ENCODE peak calls at places on chromosomes 16 and 17, in five cellular contexts. One of them, this sample, is unnamed. For H3K4me1 and H3K36me3, the result is how much of the 10 kb centered on the place peaks cover.

GRCh38 chr17:77182205-77182604 is 41.4 kb downstream of the SEC14L1 start:
- DNase-seq in tibial artery: no peak
- DNase-seq in heart left ventricle: no peak
- DNase-seq in CD8-positive, alpha-beta T cell: no peak
- DNase-seq in OCI-LY7: peak
- DNase-seq in this sample: no peak

GRCh38 chr17:43673516-43674323 is 12.0 kb upstream of the MEOX1 start:
- DNase-seq in tibial artery: peak
- DNase-seq in heart left ventricle: peak
- DNase-seq in CD8-positive, alpha-beta T cell: peak
- DNase-seq in OCI-LY7: peak
- DNase-seq in this sample: no peak

GRCh38 chr16:24149102-24149501 is 107.0 kb upstream of the CACNG3 start:
- DNase-seq in tibial artery: no peak
- DNase-seq in heart left ventricle: no peak
- DNase-seq in CD8-positive, alpha-beta T cell: no peak
- DNase-seq in OCI-LY7: no peak
- DNase-seq in this sample: no peak

GRCh38 chr17:13157656-13158055 is 139.8 kb upstream of the ELAC2 start:
- DNase-seq in tibial artery: no peak
- DNase-seq in heart left ventricle: no peak
- DNase-seq in CD8-positive, alpha-beta T cell: no peak
- DNase-seq in OCI-LY7: no peak
- DNase-seq in this sample: no peak

GRCh38 chr17:2347805-2348685 is 10.7 kb downstream of the SGSM2 start:
- DNase-seq in tibial artery: no peak
- DNase-seq in heart left ventricle: no peak
- DNase-seq in CD8-positive, alpha-beta T cell: no peak
- DNase-seq in OCI-LY7: no peak
- DNase-seq in this sample: peak

GRCh38 chr17:21041753-21042433 is 918 bp downstream of the USP22 start:
- DNase-seq in tibial artery: peak
- DNase-seq in heart left ventricle: peak
- DNase-seq in CD8-positive, alpha-beta T cell: peak
- DNase-seq in OCI-LY7: peak
- DNase-seq in this sample: peak

GRCh38 chr17:75854111-75854748 is 905 bp downstream of the WBP2 start:
- DNase-seq in tibial artery: peak
- DNase-seq in heart left ventricle: no peak
- DNase-seq in CD8-positive, alpha-beta T cell: no peak
- DNase-seq in OCI-LY7: no peak
- DNase-seq in this sample: no peak

GRCh38 chr16:66614161-66614802 is 9.8 kb downstream of the CMTM3 start:
- DNase-seq in tibial artery: no peak
- DNase-seq in heart left ventricle: no peak
- DNase-seq in CD8-positive, alpha-beta T cell: no peak
- DNase-seq in OCI-LY7: no peak
- DNase-seq in this sample: no peak

GRCh38 chr17:20852541-20853370 is 190.1 kb downstream of the USP22 start:
- DNase-seq in tibial artery: peak
- DNase-seq in heart left ventricle: peak
- DNase-seq in CD8-positive, alpha-beta T cell: no peak
- DNase-seq in OCI-LY7: no peak
- DNase-seq in this sample: peak

GRCh38 chr16:88472637-88473205 is 19.6 kb downstream of the ZFPM1 start:
- DNase-seq in tibial artery: no peak
- DNase-seq in heart left ventricle: no peak
- DNase-seq in CD8-positive, alpha-beta T cell: no peak
- DNase-seq in OCI-LY7: no peak
- DNase-seq in this sample: no peak

GRCh38 chr17:63832455-63832854 is 5.0 kb upstream of the FTSJ3 start:
- DNase-seq in tibial artery: no peak
- DNase-seq in heart left ventricle: no peak
- DNase-seq in CD8-positive, alpha-beta T cell: no peak
- DNase-seq in OCI-LY7: no peak
- DNase-seq in this sample: peak

GRCh38 chr16:588889-589657 is 793 bp upstream of the RAB40C start:
- DNase-seq in tibial artery: peak
- DNase-seq in heart left ventricle: peak
- DNase-seq in CD8-positive, alpha-beta T cell: peak
- DNase-seq in OCI-LY7: peak
- DNase-seq in this sample: peak
- H3K4me1 ChIP-seq in tibial artery: half or more
- H3K4me1 ChIP-seq in heart left ventricle: under half
- H3K4me1 ChIP-seq in CD8-positive, alpha-beta T cell: under half
- H3K4me1 ChIP-seq in OCI-LY7: under half
- H3K4me1 ChIP-seq in this sample: half or more

GRCh38 chr16:81994485-81994884 is 16.8 kb downstream of the SDR42E1 start:
- DNase-seq in tibial artery: no peak
- DNase-seq in heart left ventricle: no peak
- DNase-seq in CD8-positive, alpha-beta T cell: no peak
- DNase-seq in OCI-LY7: peak
- DNase-seq in this sample: no peak
- TF ChIP-seq CTCF in tibial artery: no peak
- TF ChIP-seq CTCF in heart left ventricle: no peak
- TF ChIP-seq CTCF in CD8-positive, alpha-beta T cell: no peak
- TF ChIP-seq CTCF in OCI-LY7: peak
- TF ChIP-seq CTCF in this sample: no peak

DNA sequence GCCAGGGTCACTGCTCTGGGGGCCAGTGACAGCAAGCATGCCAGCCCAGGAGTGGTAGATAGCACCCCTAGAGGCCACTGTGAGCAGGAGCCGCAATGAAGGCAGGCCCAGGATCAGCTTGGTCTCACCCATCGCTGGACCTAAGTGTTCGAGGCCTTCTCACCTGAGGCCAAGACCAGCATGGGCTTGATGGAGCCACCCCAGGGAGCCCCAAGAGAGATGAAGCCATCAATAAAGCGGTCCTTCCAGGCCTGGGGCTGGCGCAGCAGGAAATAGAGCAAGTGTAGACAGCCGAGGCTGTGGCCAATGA is 1.8 kb downstream of the LCAT start:
- DNase-seq in tibial artery: no peak
- DNase-seq in heart left ventricle: no peak
- DNase-seq in CD8-positive, alpha-beta T cell: no peak
- DNase-seq in OCI-LY7: peak
- DNase-seq in this sample: no peak
- H3K36me3 ChIP-seq in tibial artery: half or more
- H3K36me3 ChIP-seq in heart left ventricle: half or more
- H3K36me3 ChIP-seq in CD8-positive, alpha-beta T cell: under half
- H3K36me3 ChIP-seq in OCI-LY7: under half
- H3K36me3 ChIP-seq in this sample: under half

GRCh38 chr17:17701658-17702057 is 20.4 kb downstream of the RAI1 start:
- DNase-seq in tibial artery: no peak
- DNase-seq in heart left ventricle: no peak
- DNase-seq in CD8-positive, alpha-beta T cell: no peak
- DNase-seq in OCI-LY7: no peak
- DNase-seq in this sample: no peak
- H3K4me1 ChIP-seq in tibial artery: half or more
- H3K4me1 ChIP-seq in heart left ventricle: half or more
- H3K4me1 ChIP-seq in CD8-positive, alpha-beta T cell: under half
- H3K4me1 ChIP-seq in OCI-LY7: under half
- H3K4me1 ChIP-seq in this sample: under half

GRCh38 chr16:74035816-74036215 is 260.8 kb upstream of the PSMD7 start:
- DNase-seq in tibial artery: no peak
- DNase-seq in heart left ventricle: no peak
- DNase-seq in CD8-positive, alpha-beta T cell: no peak
- DNase-seq in OCI-LY7: peak
- DNase-seq in this sample: no peak
- TF ChIP-seq CTCF in tibial artery: no peak
- TF ChIP-seq CTCF in heart left ventricle: no peak
- TF ChIP-seq CTCF in CD8-positive, alpha-beta T cell: no peak
- TF ChIP-seq CTCF in OCI-LY7: peak
- TF ChIP-seq CTCF in this sample: no peak

GRCh38 chr17:78794399-78794798 is 12.3 kb upstream of the CYTH1 start:
- DNase-seq in tibial artery: no peak
- DNase-seq in heart left ventricle: no peak
- DNase-seq in CD8-positive, alpha-beta T cell: no peak
- DNase-seq in OCI-LY7: no peak
- DNase-seq in this sample: peak

GRCh38 chr17:78791840-78792709 is 10.0 kb upstream of the CYTH1 start:
- DNase-seq in tibial artery: no peak
- DNase-seq in heart left ventricle: no peak
- DNase-seq in CD8-positive, alpha-beta T cell: no peak
- DNase-seq in OCI-LY7: no peak
- DNase-seq in this sample: peak

GRCh38 chr17:78795241-78795640 is 13.2 kb upstream of the CYTH1 start:
- DNase-seq in tibial artery: no peak
- DNase-seq in heart left ventricle: no peak
- DNase-seq in CD8-positive, alpha-beta T cell: no peak
- DNase-seq in OCI-LY7: no peak
- DNase-seq in this sample: no peak

GRCh38 chr17:78793968-78794367 is 11.9 kb upstream of the CYTH1 start:
- DNase-seq in tibial artery: no peak
- DNase-seq in heart left ventricle: no peak
- DNase-seq in CD8-positive, alpha-beta T cell: no peak
- DNase-seq in OCI-LY7: no peak
- DNase-seq in this sample: peak

DNA sequence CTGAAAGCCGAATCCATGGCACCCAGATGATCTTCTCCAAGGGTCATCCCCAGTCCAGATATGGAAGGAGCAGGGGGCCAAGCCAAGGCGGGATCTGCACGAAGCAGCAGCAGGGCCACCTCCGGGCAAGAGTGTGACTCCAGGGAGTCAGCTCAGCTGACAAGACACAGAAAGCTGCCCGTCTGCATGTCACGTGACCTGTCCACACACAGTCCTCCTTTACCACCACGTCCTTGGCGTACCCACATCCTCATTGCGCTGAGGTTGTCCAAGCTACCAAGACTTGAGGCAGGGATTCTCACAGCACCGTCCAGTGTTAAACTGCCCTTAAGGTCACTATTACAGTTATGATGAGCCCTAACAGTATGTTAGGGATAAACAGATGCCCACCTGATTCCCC is 11.3 kb upstream of the CYTH1 start:
- DNase-seq in tibial artery: no peak
- DNase-seq in heart left ventricle: no peak
- DNase-seq in CD8-positive, alpha-beta T cell: no peak
- DNase-seq in OCI-LY7: no peak
- DNase-seq in this sample: peak
- H3K36me3 ChIP-seq in tibial artery: under half
- H3K36me3 ChIP-seq in heart left ventricle: half or more
- H3K36me3 ChIP-seq in CD8-positive, alpha-beta T cell: under half
- H3K36me3 ChIP-seq in OCI-LY7: half or more
- H3K36me3 ChIP-seq in this sample: under half

GRCh38 chr17:80783971-80784370 is 207.7 kb upstream of the CHMP6 start:
- DNase-seq in tibial artery: no peak
- DNase-seq in heart left ventricle: no peak
- DNase-seq in CD8-positive, alpha-beta T cell: no peak
- DNase-seq in OCI-LY7: no peak
- DNase-seq in this sample: no peak
- H3K4me1 ChIP-seq in tibial artery: under half
- H3K4me1 ChIP-seq in heart left ventricle: under half
- H3K4me1 ChIP-seq in CD8-positive, alpha-beta T cell: half or more
- H3K4me1 ChIP-seq in OCI-LY7: half or more
- H3K4me1 ChIP-seq in this sample: under half

GRCh38 chr16:2057438-2057837 is 9.7 kb downstream of the TSC2 start:
- DNase-seq in tibial artery: no peak
- DNase-seq in heart left ventricle: no peak
- DNase-seq in CD8-positive, alpha-beta T cell: no peak
- DNase-seq in OCI-LY7: no peak
- DNase-seq in this sample: no peak

GRCh38 chr16:2058901-2059300 is 11.1 kb downstream of the TSC2 start:
- DNase-seq in tibial artery: no peak
- DNase-seq in heart left ventricle: no peak
- DNase-seq in CD8-positive, alpha-beta T cell: no peak
- DNase-seq in OCI-LY7: no peak
- DNase-seq in this sample: no peak

GRCh38 chr16:2056077-2056476 is 8.3 kb downstream of the TSC2 start:
- DNase-seq in tibial artery: no peak
- DNase-seq in heart left ventricle: no peak
- DNase-seq in CD8-positive, alpha-beta T cell: no peak
- DNase-seq in OCI-LY7: no peak
- DNase-seq in this sample: no peak

GRCh38 chr16:2054543-2055245 is 6.9 kb downstream of the TSC2 start:
- DNase-seq in tibial artery: no peak
- DNase-seq in heart left ventricle: no peak
- DNase-seq in CD8-positive, alpha-beta T cell: no peak
- DNase-seq in OCI-LY7: no peak
- DNase-seq in this sample: peak

DNA sequence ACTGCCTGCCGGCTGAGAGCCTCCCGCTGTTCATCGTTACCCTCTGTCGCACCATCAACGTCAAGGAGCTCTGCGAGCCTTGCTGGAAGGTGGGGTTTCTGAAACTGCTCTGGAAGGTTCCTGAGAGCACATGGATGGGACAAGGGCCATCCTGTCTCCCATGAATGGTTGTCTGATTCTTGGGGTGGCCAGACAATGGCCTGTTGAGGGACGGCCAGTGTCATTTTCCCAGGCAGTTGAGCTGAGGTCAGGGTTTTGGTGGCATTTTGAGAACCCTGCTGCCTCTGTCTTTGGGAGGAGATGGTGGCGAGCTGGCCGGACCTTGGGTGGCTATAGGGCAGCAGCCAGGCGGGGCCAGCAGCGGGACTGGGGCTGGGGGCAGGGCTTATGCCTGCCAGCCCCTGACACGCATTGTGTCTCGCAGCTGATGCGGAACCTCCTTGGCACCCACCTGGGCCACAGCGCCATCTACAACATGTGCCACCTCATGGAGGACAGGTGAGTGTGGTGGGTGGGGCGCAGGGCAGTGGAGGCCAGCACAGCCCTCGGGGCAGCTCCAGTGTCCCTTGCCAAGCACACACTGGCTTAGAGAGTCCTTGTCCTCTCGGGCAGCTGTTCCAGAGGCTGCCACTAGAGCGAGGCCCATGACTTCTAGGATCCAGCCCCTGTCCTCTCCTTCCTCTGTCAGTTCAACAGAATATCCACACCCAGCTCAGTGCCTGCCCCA is 9.1 kb downstream of the TSC2 start:
- DNase-seq in tibial artery: no peak
- DNase-seq in heart left ventricle: no peak
- DNase-seq in CD8-positive, alpha-beta T cell: no peak
- DNase-seq in OCI-LY7: no peak
- DNase-seq in this sample: no peak
- TF ChIP-seq CTCF in tibial artery: no peak
- TF ChIP-seq CTCF in heart left ventricle: no peak
- TF ChIP-seq CTCF in CD8-positive, alpha-beta T cell: no peak
- TF ChIP-seq CTCF in OCI-LY7: peak
- TF ChIP-seq CTCF in this sample: no peak

GRCh38 chr16:9095171-9095570 is 3.7 kb downstream of the HAPSTR1 start:
- DNase-seq in tibial artery: no peak
- DNase-seq in heart left ventricle: no peak
- DNase-seq in CD8-positive, alpha-beta T cell: no peak
- DNase-seq in OCI-LY7: no peak
- DNase-seq in this sample: no peak
- H3K36me3 ChIP-seq in tibial artery: under half
- H3K36me3 ChIP-seq in heart left ventricle: under half
- H3K36me3 ChIP-seq in CD8-positive, alpha-beta T cell: under half
- H3K36me3 ChIP-seq in OCI-LY7: half or more
- H3K36me3 ChIP-seq in this sample: under half

This sample was measured in kidney.